ENCODE peak calls at places on chromosomes 1 and 21, in five cellular contexts. X, A, W, F and Y are unnamed samples.

GRCh38 chr1:173798078-173798477 is 26.4 kb upstream of the DARS2 start:
- DNase-seq in W (no peak), A (no peak), F (no peak), X (no peak), Y (no peak)

GRCh38 chr1:29875557-29876028 is 639.3 kb downstream of the PTPRU start:
- DNase-seq in F (no peak), W (peak), A (peak), X (no peak), Y (no peak)

GRCh38 chr1:19988269-19989006 is 9.0 kb upstream of the PLA2G2A start:
- DNase-seq in W (peak), F (no peak), X (no peak), A (no peak), Y (no peak)

GRCh38 chr1:25253911-25254310 is 6.7 kb upstream of the RSRP1 start:
- DNase-seq in F (no peak), X (no peak), W (no peak), A (no peak), Y (peak)

GRCh38 chr1:219220945-219221344 is 47.3 kb downstream of the LYPLAL1 start:
- DNase-seq in W (no peak), X (no peak), A (no peak), F (no peak), Y (no peak)

GRCh38 chr1:226569879-226570547 is 21.4 kb downstream of the STUM start:
- DNase-seq in W (no peak), F (no peak), A (peak), X (no peak), Y (peak)

GRCh38 chr1:54052470-54052933 is 502 bp downstream of the TMEM59 start:
- DNase-seq in X (no peak), F (peak), A (peak), W (no peak), Y (peak)

GRCh38 chr21:46028547-46029200 is 47.1 kb downstream of the COL6A1 start:
- DNase-seq in A (no peak), F (no peak), X (peak), W (no peak), Y (no peak)

GRCh38 chr1:109191377-109191776 is 22.3 kb upstream of the SARS1 start:
- DNase-seq in A (no peak), F (no peak), W (no peak), X (no peak), Y (peak)

GRCh38 chr1:222234351-222234750 is 313.6 kb downstream of the HHIPL2 start:
- DNase-seq in W (no peak), F (no peak), A (no peak), X (no peak), Y (no peak)